ENCODE peak calls at places on chromosome 20, in five cellular contexts. Q is ascending aorta, V is Calu3, X is lower leg skin, G is Panc1. R is an unnamed sample.

GRCh38 chr20:40654876-40655275 is 34.2 kb downstream of the MAFB start:
- DNase-seq in Q (no peak), V (no peak), X (peak; percentile 91), G (no peak), R (no peak)

GRCh38 chr20:41170386-41171105 is 33.2 kb downstream of the PLCG1 start:
- DNase-seq in Q (no peak), V (no peak), X (no peak), G (no peak), R (no peak)

GRCh38 chr20:39756828-39757227 is 794.7 kb downstream of the DHX35 start:
- DNase-seq in Q (no peak), V (no peak), X (no peak), G (no peak), R (no peak)

GRCh38 chr20:64109390-64109747 is 2.0 kb upstream of the NPBWR2 start:
- DNase-seq in Q (no peak), V (no peak), X (no peak), G (no peak), R (peak; percentile 10)

GRCh38 chr20:51510961-51511360 is 31.6 kb downstream of the NFATC2 start:
- DNase-seq in Q (no peak), V (no peak), X (no peak), G (no peak), R (no peak)

GRCh38 chr20:25037288-25038102 is 20.4 kb downstream of the ACSS1 start:
- DNase-seq in Q (no peak), V (no peak), X (no peak), G (no peak), R (no peak)

GRCh38 chr20:721876-722275 is 46.3 kb upstream of the SCRT2 start:
- DNase-seq in Q (no peak), V (no peak), X (no peak), G (no peak), R (no peak)

GRCh38 chr20:19973920-19974620 is 43.1 kb upstream of the NAA20 start:
- DNase-seq in Q (peak; percentile 79), V (no peak), X (peak; percentile 85), G (no peak), R (no peak)

GRCh38 chr20:53716385-53716784 is 122.7 kb upstream of the ZNF217 start:
- DNase-seq in Q (no peak), V (no peak), X (no peak), G (no peak), R (no peak)

GRCh38 chr20:8094415-8094818 is 37.6 kb upstream of the PLCB1 start:
- DNase-seq in Q (no peak), V (peak; percentile 3), X (peak; percentile 76), G (no peak), R (peak; percentile 47)

GRCh38 chr20:47102629-47103028 is 208.0 kb downstream of the EYA2 start:
- DNase-seq in Q (no peak), V (no peak), X (no peak), G (no peak), R (no peak)

GRCh38 chr20:39659010-39659409 is 696.9 kb downstream of the DHX35 start:
- DNase-seq in Q (no peak), V (no peak), X (no peak), G (no peak), R (no peak)

GRCh38 chr20:53786445-53787267 is 193.0 kb upstream of the ZNF217 start:
- DNase-seq in Q (no peak), V (peak; percentile 37), X (no peak), G (no peak), R (no peak)

GRCh38 chr20:60037120-60037499 is 78.9 kb downstream of the CDH26 start:
- DNase-seq in Q (no peak), V (peak; percentile 44), X (no peak), G (no peak), R (no peak)
- TF ChIP-seq CTCF in Q (no peak), V (no peak), X (no peak), G (no peak), R (no peak)

GRCh38 chr20:3407426-3408250 is at the start of gene DNAAF9:
- DNase-seq in Q (no peak), V (peak; percentile 67), X (peak; percentile 70), G (no peak), R (peak; percentile 28)
- TF ChIP-seq CTCF in Q (peak; percentile 58), V (no peak), X (no peak), G (peak; percentile 58), R (no peak)

GRCh38 chr20:45266977-45267376 is 12.6 kb upstream of the SLPI start:
- DNase-seq in Q (no peak), V (no peak), X (no peak), G (no peak), R (no peak)

GRCh38 chr20:45268531-45268930 is 14.2 kb upstream of the SLPI start:
- DNase-seq in Q (no peak), V (no peak), X (no peak), G (no peak), R (no peak)

GRCh38 chr20:45269056-45269455 is 14.7 kb upstream of the SLPI start:
- DNase-seq in Q (no peak), V (no peak), X (no peak), G (no peak), R (no peak)

GRCh38 chr20:45275327-45275726 is 21.0 kb upstream of the SLPI start:
- DNase-seq in Q (no peak), V (no peak), X (no peak), G (no peak), R (no peak)

GRCh38 chr20:45269754-45270270 is 15.4 kb upstream of the SLPI start:
- DNase-seq in Q (no peak), V (no peak), X (no peak), G (no peak), R (no peak)
- TF ChIP-seq CTCF in Q (no peak), V (no peak), X (no peak), G (no peak), R (no peak)

GRCh38 chr20:18331694-18332093 is 43.4 kb downstream of the ZNF133 start:
- DNase-seq in Q (no peak), V (no peak), X (no peak), G (no peak), R (no peak)
- TF ChIP-seq CTCF in Q (no peak), V (no peak), X (no peak), G (no peak), R (no peak)

GRCh38 chr20:35568645-35569044 is 26.8 kb downstream of the ERGIC3 start:
- DNase-seq in Q (no peak), V (peak; percentile 62), X (no peak), G (no peak), R (no peak)
- TF ChIP-seq CTCF in Q (no peak), V (peak; percentile 74), X (no peak), G (no peak), R (no peak)

GRCh38 chr20:21303061-21303871 is at the start of gene XRN2:
- DNase-seq in Q (peak; percentile 76), V (peak; percentile 77), X (peak; percentile 94), G (no peak), R (peak; percentile 94)
- TF ChIP-seq CTCF in Q (no peak), V (no peak), X (no peak), G (no peak), R (no peak)

DNA sequence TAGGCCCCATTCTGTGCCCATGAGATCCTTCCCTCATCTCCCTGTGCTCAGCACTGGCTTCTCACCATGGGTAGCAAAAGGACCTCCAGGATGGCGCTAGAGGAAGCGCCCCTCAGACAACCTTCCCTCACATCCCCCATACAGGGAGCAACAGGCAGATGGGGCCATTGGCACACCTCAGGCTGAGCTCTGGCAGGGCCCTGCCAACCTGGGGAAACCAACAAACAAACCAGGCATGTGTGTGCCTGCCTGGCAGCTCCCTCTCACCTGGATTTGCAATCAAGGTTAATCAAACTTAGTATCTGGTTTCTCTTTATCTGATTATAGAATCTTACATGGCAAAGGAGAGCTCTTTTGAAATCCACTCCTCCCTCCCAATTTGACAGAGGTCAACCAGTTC is 134.9 kb downstream of the SLC23A2 start:
- DNase-seq in Q (no peak), V (no peak), X (no peak), G (no peak), R (no peak)
- TF ChIP-seq CTCF in Q (no peak), V (no peak), X (no peak), G (no peak), R (no peak)

GRCh38 chr20:33985830-33986229 is 7.9 kb upstream of the RALY start:
- DNase-seq in Q (no peak), V (no peak), X (no peak), G (no peak), R (no peak)
- TF ChIP-seq CTCF in Q (no peak), V (no peak), X (no peak), G (no peak), R (no peak)

GRCh38 chr20:4604580-4604979 is 117.1 kb upstream of the PRND start:
- DNase-seq in Q (no peak), V (no peak), X (no peak), G (no peak), R (no peak)

GRCh38 chr20:4602297-4602631 is 119.4 kb upstream of the PRND start:
- DNase-seq in Q (no peak), V (no peak), X (no peak), G (no peak), R (no peak)

GRCh38 chr20:4605166-4605565 is 116.5 kb upstream of the PRND start:
- DNase-seq in Q (no peak), V (no peak), X (no peak), G (no peak), R (no peak)

GRCh38 chr20:4603724-4604123 is 118.0 kb upstream of the PRND start:
- DNase-seq in Q (no peak), V (no peak), X (no peak), G (no peak), R (no peak)

DNA sequence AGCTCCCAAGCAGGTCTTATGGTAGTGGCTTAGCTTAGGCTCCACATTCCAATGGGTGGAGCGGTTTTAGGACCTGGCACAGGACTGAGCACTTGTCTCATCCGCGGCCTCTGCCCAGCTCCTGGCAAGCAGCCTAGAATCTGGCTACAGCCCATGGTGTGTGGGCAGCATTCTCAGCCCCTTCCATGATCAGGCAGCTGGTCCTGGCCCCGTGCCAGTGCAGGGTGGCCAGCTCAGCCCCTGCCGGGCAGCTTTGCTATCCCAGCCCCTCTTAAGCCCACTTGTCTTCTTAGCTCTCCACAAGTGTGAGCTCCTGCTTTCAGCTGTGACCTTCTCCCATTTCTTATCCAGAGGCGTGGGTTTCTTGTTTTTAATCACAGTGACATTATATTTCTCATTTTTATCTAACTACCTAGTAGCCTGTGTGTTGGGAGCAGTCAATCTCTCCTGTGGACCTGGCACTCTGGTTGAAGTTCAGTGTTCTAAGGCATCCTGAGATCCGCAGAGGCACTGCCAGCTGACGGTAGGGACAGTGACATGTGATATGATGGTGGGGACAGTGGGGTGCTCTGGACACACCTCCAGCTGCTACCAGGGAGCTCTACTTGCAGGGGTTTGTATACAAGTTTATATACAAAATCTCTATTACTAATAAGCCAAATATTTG is 119.9 kb upstream of the PRND start:
- DNase-seq in Q (no peak), V (peak; percentile 61), X (no peak), G (no peak), R (no peak)
- TF ChIP-seq CTCF in Q (no peak), V (no peak), X (no peak), G (no peak), R (no peak)

GRCh38 chr20:31440012-31440659 is at the start of gene DEFB123:
- DNase-seq in Q (no peak), V (peak; percentile 18), X (no peak), G (no peak), R (no peak)
- TF ChIP-seq CTCF in Q (no peak), V (peak; percentile 33), X (no peak), G (peak; percentile 88), R (no peak)